ENCODE peak calls at places on chromosomes 3 and 15, in four cellular contexts. T is GM12865, E is progenitor cell of endocrine pancreas, R is nucleus accumbens. F is an unnamed sample.

GRCh38 chr3:39447637-39448483 is 19.6 kb upstream of the MOBP start:
- DNase-seq in T (peak), E (peak), R (peak), F (peak)

GRCh38 chr3:193711523-193711963 is 118.5 kb downstream of the OPA1 start:
- DNase-seq in T (no peak), E (no peak), R (no peak), F (no peak)

GRCh38 chr3:24829011-24829581 is 334.4 kb upstream of the THRB start:
- DNase-seq in T (no peak), E (peak), R (peak), F (peak)

GRCh38 chr3:42503251-42503924 is 945 bp downstream of the VIPR1 start:
- DNase-seq in T (no peak), E (no peak), R (no peak), F (no peak)

GRCh38 chr3:143040264-143040879 is 39.0 kb downstream of the U2SURP start:
- DNase-seq in T (peak), E (no peak), R (no peak), F (peak)

GRCh38 chr3:100782906-100783305 is 73.6 kb downstream of the TFG start:
- DNase-seq in T (no peak), E (no peak), R (no peak), F (no peak)

GRCh38 chr15:55909036-55909811 is 84.2 kb downstream of the NEDD4 start:
- DNase-seq in T (no peak), E (no peak), R (no peak), F (no peak)

GRCh38 chr3:195172896-195173295 is 98.1 kb downstream of the XXYLT1 start:
- DNase-seq in T (no peak), E (no peak), R (no peak), F (no peak)

GRCh38 chr15:66941791-66942190 is 123.6 kb upstream of the SMAD3 start:
- DNase-seq in T (no peak), E (no peak), R (no peak), F (no peak)

GRCh38 chr3:55167586-55168317 is 239.9 kb upstream of the LRTM1 start:
- DNase-seq in T (no peak), E (no peak), R (no peak), F (no peak)

GRCh38 chr3:150407051-150407817 is 864 bp upstream of the TSC22D2 start:
- DNase-seq in T (no peak), E (no peak), R (no peak), F (no peak)

GRCh38 chr3:188583476-188584161 is 429.7 kb downstream of the LPP start:
- DNase-seq in T (peak), E (no peak), R (no peak), F (no peak)

GRCh38 chr3:87260270-87260669 is 16.1 kb downstream of the POU1F1 start:
- DNase-seq in T (peak), E (peak), R (peak), F (peak)

GRCh38 chr3:46982581-46982980 is 3.1 kb downstream of the NBEAL2 start:
- DNase-seq in T (no peak), E (no peak), R (no peak), F (no peak)

GRCh38 chr3:42960282-42960681 is 18.8 kb upstream of the GASK1A start:
- DNase-seq in T (no peak), E (no peak), R (no peak), F (no peak)

GRCh38 chr3:61808999-61809398 is 247.6 kb downstream of the PTPRG start:
- DNase-seq in T (no peak), E (no peak), R (no peak), F (no peak)

GRCh38 chr3:32438596-32439344 is 47.1 kb downstream of the CMTM7 start:
- DNase-seq in T (peak), E (no peak), R (no peak), F (no peak)

GRCh38 chr15:37015476-37015875 is 84.9 kb downstream of the MEIS2 start:
- DNase-seq in T (peak), E (no peak), R (no peak), F (no peak)

GRCh38 chr3:178623666-178624255 is 87.5 kb downstream of the KCNMB2 start:
- DNase-seq in T (no peak), E (no peak), R (no peak), F (no peak)

GRCh38 chr3:154615451-154615850 is 185.5 kb upstream of the GPR149 start:
- DNase-seq in T (no peak), E (no peak), R (no peak), F (no peak)

GRCh38 chr3:11078826-11079520 is 75.3 kb upstream of the HRH1 start:
- DNase-seq in T (no peak), E (no peak), R (no peak), F (no peak)

GRCh38 chr3:128242818-128243601 is 89.7 kb downstream of the EEFSEC start:
- DNase-seq in T (no peak), E (no peak), R (no peak), F (no peak)

GRCh38 chr3:27632431-27633223 is 89.5 kb downstream of the EOMES start:
- DNase-seq in T (peak), E (no peak), R (peak), F (no peak)

GRCh38 chr3:156554842-156555687 is at the start of gene SSR3:
- DNase-seq in T (peak), E (peak), R (peak), F (peak)

GRCh38 chr3:176469694-176470205 is 727.5 kb downstream of the TBL1XR1 start:
- DNase-seq in T (no peak), E (no peak), R (no peak), F (no peak)

GRCh38 chr3:101072299-101072698 is 79.1 kb upstream of the ABI3BP start:
- DNase-seq in T (no peak), E (no peak), R (no peak), F (no peak)

GRCh38 chr3:179750720-179751328 is 98.0 kb downstream of the USP13 start:
- DNase-seq in T (peak), E (no peak), R (peak), F (no peak)

GRCh38 chr15:64137226-64137833 is 14.2 kb upstream of the SNX22 start:
- DNase-seq in T (peak), E (no peak), R (peak), F (no peak)

GRCh38 chr15:33201376-33202189 is 7.1 kb upstream of the FMN1 start:
- DNase-seq in T (peak), E (peak), R (peak), F (no peak)

GRCh38 chr3:44988073-44988472 is 12.0 kb downstream of the EXOSC7 start:
- DNase-seq in T (no peak), E (no peak), R (no peak), F (no peak)

GRCh38 chr15:80492874-80493273 is 88.7 kb downstream of the ARNT2 start:
- DNase-seq in T (no peak), E (no peak), R (no peak), F (no peak)

GRCh38 chr3:55091381-55092225 is 163.7 kb upstream of the LRTM1 start:
- DNase-seq in T (no peak), E (no peak), R (no peak), F (no peak)

GRCh38 chr3:134279466-134279865 is 28.8 kb upstream of the RYK start:
- DNase-seq in T (no peak), E (no peak), R (no peak), F (no peak)

GRCh38 chr3:100155105-100155504 is 40.8 kb upstream of the FILIP1L start:
- DNase-seq in T (no peak), E (no peak), R (no peak), F (no peak)